ENCODE peak calls at places on chromosome 15, in five cellular contexts. Z, L, A, X and Y are unnamed samples.

GRCh38 chr15:99983894-99984293 is 250.7 kb upstream of the LYSMD4 start:
- DNase-seq in Z (no peak), L (no peak), A (no peak), X (no peak), Y (no peak)

GRCh38 chr15:70474682-70475438 is 288.5 kb downstream of the UACA start:
- DNase-seq in Z (no peak), L (peak; percentile 96), A (peak; percentile 93), X (no peak), Y (no peak)

GRCh38 chr15:38130739-38131498 is 121.7 kb upstream of the SPRED1 start:
- DNase-seq in Z (no peak), L (no peak), A (peak; percentile 49), X (peak; percentile 85), Y (no peak)

GRCh38 chr15:80626643-80627120 is 68.4 kb upstream of the ABHD17C start:
- DNase-seq in Z (no peak), L (no peak), A (no peak), X (no peak), Y (no peak)

GRCh38 chr15:50418041-50418583 is 6.1 kb upstream of the USP8 start:
- DNase-seq in Z (no peak), L (peak; percentile 19), A (no peak), X (peak; percentile 20), Y (peak; percentile 71)

GRCh38 chr15:74785716-74786032 is 3.8 kb downstream of the CSK start:
- DNase-seq in Z (no peak), L (no peak), A (no peak), X (no peak), Y (no peak)

GRCh38 chr15:26179906-26180305 is 316.8 kb upstream of the ATP10A start:
- DNase-seq in Z (no peak), L (peak; percentile 13), A (no peak), X (no peak), Y (no peak)

GRCh38 chr15:27232876-27233275 is 261.9 kb downstream of the GABRG3 start:
- DNase-seq in Z (no peak), L (no peak), A (no peak), X (no peak), Y (no peak)

GRCh38 chr15:65245096-65245849 is 34.0 kb upstream of the CILP start:
- DNase-seq in Z (no peak), L (no peak), A (no peak), X (peak; percentile 39), Y (peak; percentile 7)

GRCh38 chr15:83219026-83219425 is 11.4 kb upstream of the HDGFL3 start:
- DNase-seq in Z (no peak), L (no peak), A (no peak), X (no peak), Y (no peak)

GRCh38 chr15:35925634-35926380 is 379.8 kb upstream of the DPH6 start:
- DNase-seq in Z (no peak), L (no peak), A (no peak), X (no peak), Y (no peak)

GRCh38 chr15:45375836-45376235 is 2.5 kb downstream of the GATM start:
- DNase-seq in Z (no peak), L (no peak), A (no peak), X (no peak), Y (no peak)

GRCh38 chr15:92949604-92950249 is 49.6 kb downstream of the CHD2 start:
- DNase-seq in Z (no peak), L (peak; percentile 35), A (no peak), X (no peak), Y (peak; percentile 42)

GRCh38 chr15:75532413-75533250 is 46.5 kb downstream of the PTPN9 start:
- DNase-seq in Z (peak; percentile 47), L (peak; percentile 84), A (peak; percentile 63), X (peak; percentile 48), Y (peak; percentile 66)

GRCh38 chr15:48500595-48500994 is 144.9 kb downstream of the FBN1 start:
- DNase-seq in Z (no peak), L (no peak), A (no peak), X (no peak), Y (no peak)

GRCh38 chr15:78370013-78370412 is 29.9 kb downstream of the CRABP1 start:
- DNase-seq in Z (no peak), L (no peak), A (no peak), X (no peak), Y (no peak)

GRCh38 chr15:22232675-22233074 is 152.3 kb downstream of the OR4M2 start:
- DNase-seq in Z (no peak), L (no peak), A (no peak), X (no peak), Y (no peak)

GRCh38 chr15:50906954-50907865 is 1.3 kb upstream of the AP4E1 start:
- DNase-seq in Z (peak; percentile 43), L (peak; percentile 29), A (peak; percentile 32), X (no peak), Y (peak; percentile 57)

GRCh38 chr15:60152386-60152785 is 148.3 kb downstream of the FOXB1 start:
- DNase-seq in Z (no peak), L (no peak), A (no peak), X (no peak), Y (no peak)

GRCh38 chr15:99511529-99511864 is 54.3 kb upstream of the MEF2A start:
- DNase-seq in Z (no peak), L (no peak), A (no peak), X (no peak), Y (no peak)

GRCh38 chr15:70892912-70893560 is 410 bp downstream of the LRRC49 start:
- DNase-seq in Z (no peak), L (peak; percentile 72), A (no peak), X (peak; percentile 34), Y (peak; percentile 48)

GRCh38 chr15:63891079-63891762 is 57.5 kb upstream of the HERC1 start:
- DNase-seq in Z (peak; percentile 80), L (peak; percentile 87), A (peak; percentile 88), X (peak; percentile 65), Y (peak; percentile 91)

GRCh38 chr15:64502537-64502936 is 42.2 kb downstream of the ZNF609 start:
- DNase-seq in Z (no peak), L (no peak), A (no peak), X (no peak), Y (no peak)

GRCh38 chr15:34132881-34133280 is 31.0 kb downstream of the PGBD4 start:
- DNase-seq in Z (no peak), L (no peak), A (no peak), X (no peak), Y (no peak)

GRCh38 chr15:54815546-54815945 is 381.2 kb downstream of the RSL24D1 start:
- DNase-seq in Z (no peak), L (no peak), A (no peak), X (no peak), Y (no peak)

GRCh38 chr15:87929835-87930234 is 326.7 kb downstream of the NTRK3 start:
- DNase-seq in Z (peak; percentile 32), L (no peak), A (no peak), X (no peak), Y (no peak)

GRCh38 chr15:78676424-78677110 is 35.6 kb upstream of the CHRNB4 start:
- DNase-seq in Z (no peak), L (no peak), A (no peak), X (no peak), Y (no peak)

GRCh38 chr15:101560722-101561583 is 71.4 kb upstream of the PCSK6 start:
- DNase-seq in Z (no peak), L (no peak), A (no peak), X (no peak), Y (no peak)

GRCh38 chr15:85840079-85840801 is 45.5 kb upstream of the KLHL25 start:
- DNase-seq in Z (peak; percentile 74), L (peak; percentile 90), A (peak; percentile 95), X (peak; percentile 76), Y (peak; percentile 84)

GRCh38 chr15:59996498-59997041 is 7.5 kb upstream of the FOXB1 start:
- DNase-seq in Z (no peak), L (no peak), A (no peak), X (no peak), Y (no peak)

GRCh38 chr15:45863881-45864580 is 229.2 kb downstream of the SQOR start:
- DNase-seq in Z (no peak), L (no peak), A (peak; percentile 35), X (no peak), Y (no peak)

GRCh38 chr15:88476635-88477038 is 9.1 kb downstream of the MRPS11 start:
- DNase-seq in Z (peak; percentile 68), L (peak; percentile 48), A (peak; percentile 45), X (peak; percentile 40), Y (peak; percentile 75)

GRCh38 chr15:80182611-80183210 is 29.9 kb downstream of the FAH start:
- DNase-seq in Z (no peak), L (no peak), A (no peak), X (no peak), Y (no peak)

DNA sequence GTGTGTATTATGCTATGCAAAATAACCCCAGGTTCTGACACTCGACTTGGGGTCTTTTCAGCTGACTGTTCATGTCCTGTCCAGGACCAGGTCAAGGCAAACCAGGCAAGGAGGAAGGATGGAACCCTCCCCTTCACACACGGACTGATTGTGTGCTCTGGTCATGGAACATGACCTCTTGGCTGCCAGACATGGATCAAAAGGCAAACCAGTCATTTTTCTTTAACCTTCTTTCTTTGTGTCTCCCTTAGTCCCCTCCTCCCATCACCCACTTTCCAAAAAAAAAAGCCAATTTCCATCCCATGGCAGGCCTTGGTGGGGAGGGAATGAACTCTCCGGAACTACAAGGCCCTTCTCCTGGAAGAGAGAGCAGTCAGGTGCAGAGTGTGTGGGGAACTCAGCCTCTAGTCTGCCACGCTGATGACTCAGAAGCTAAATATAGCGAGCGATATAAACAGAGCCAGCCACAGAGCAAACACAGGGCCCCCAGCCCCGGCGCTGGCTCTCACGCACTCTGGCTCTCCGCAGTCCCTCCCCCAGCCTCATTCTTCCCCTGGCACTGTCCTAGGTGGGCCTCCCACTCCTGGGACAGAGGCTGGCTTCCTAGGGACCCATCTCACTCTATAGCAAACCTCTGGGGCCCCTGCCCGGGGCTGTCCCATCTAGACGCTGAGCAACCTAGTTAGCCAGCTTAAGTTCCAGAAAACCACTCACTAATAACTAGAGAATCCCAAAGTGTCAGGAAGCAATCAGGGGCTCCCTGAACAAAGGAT is 10.0 kb downstream of the BMF start:
- DNase-seq in Z (peak; percentile 89), L (peak; percentile 83), A (peak; percentile 82), X (peak; percentile 78), Y (peak; percentile 87)
- TF ChIP-seq POLR2A in Z (peak; percentile 41), L (no peak), A (no peak), X (no peak), Y (peak; percentile 49)

DNA sequence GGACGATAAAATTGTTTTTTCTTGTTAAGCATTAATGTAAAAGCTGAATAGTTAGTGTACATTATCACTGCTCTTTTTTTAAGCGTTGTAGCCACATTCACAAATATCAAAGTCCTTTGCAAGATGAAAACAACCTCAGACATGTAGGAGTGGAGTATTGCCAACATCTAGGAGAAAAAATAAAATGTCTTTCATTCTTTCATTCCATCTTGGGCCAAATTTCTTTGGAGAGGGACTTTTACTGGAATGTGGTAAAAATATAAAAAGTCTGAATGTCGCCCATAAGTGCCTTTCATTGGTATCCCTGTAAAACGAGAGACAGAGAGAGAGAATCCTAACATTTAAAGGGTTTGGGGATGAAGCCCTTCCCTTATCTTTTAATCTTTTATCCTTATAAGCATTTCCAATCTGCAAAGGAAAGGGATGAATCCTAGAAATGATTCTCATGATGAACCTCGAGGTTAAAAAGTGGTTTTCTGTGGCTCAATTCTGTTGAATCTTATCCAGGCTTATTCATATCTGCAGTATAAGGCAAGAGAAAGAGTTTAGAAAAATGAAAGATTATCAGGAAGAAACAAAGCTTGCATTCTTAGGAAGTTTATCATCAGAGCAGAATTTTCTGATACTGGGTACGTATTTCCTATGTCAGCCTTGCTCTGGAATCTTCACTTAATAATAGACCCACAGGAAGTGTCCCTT is 1031.7 kb downstream of the MCTP2 start:
- DNase-seq in Z (no peak), L (no peak), A (no peak), X (no peak), Y (no peak)
- TF ChIP-seq POLR2A in Z (no peak), L (no peak), A (no peak), X (no peak), Y (no peak)

GRCh38 chr15:72272213-72272996 is at the start of gene PARP6:
- DNase-seq in Z (peak; percentile 97), L (peak; percentile 100), A (peak; percentile 97), X (peak; percentile 98), Y (peak; percentile 80)
- TF ChIP-seq POLR2A in Z (peak; percentile 66), L (peak; percentile 90), A (no peak), X (no peak), Y (peak; percentile 25)

GRCh38 chr15:67558502-67558901 is 16.0 kb downstream of the MAP2K5 start:
- DNase-seq in Z (no peak), L (no peak), A (no peak), X (no peak), Y (no peak)
- TF ChIP-seq POLR2A in Z (no peak), L (no peak), A (no peak), X (no peak), Y (no peak)